ENCODE peak calls at places on chromosomes 7 and 10, in four cellular contexts. O, Z, G and R are unnamed samples.

GRCh38 chr7:139087212-139087611 is 22.3 kb downstream of the ZC3HAV1 start:
- DNase-seq in Z (no peak), G (no peak), O (no peak), R (no peak)

GRCh38 chr10:132001238-132001977 is 19.7 kb upstream of the BNIP3 start:
- DNase-seq in Z (no peak), O (no peak), G (no peak), R (no peak)

GRCh38 chr7:133575726-133576125 is 322.8 kb downstream of the EXOC4 start:
- DNase-seq in Z (no peak), O (no peak), G (no peak), R (no peak)

GRCh38 chr10:59817806-59818205 is 64.6 kb upstream of the MRLN start:
- DNase-seq in G (no peak), Z (no peak), O (peak), R (peak)

GRCh38 chr7:134724606-134725005 is 54.8 kb upstream of the CALD1 start:
- DNase-seq in Z (peak), O (no peak), G (no peak), R (peak)

GRCh38 chr7:132080967-132081668 is 495.2 kb downstream of the PLXNA4 start:
- DNase-seq in O (no peak), Z (no peak), G (no peak), R (no peak)

GRCh38 chr10:1187151-1187854 is 131.1 kb downstream of the WDR37 start:
- DNase-seq in G (no peak), Z (peak), O (peak), R (no peak)

GRCh38 chr7:94391716-94392390 is 2.8 kb upstream of the COL1A2 start:
- DNase-seq in G (peak), O (no peak), Z (no peak), R (peak)

GRCh38 chr7:116753130-116753529 is 81.1 kb downstream of the MET start:
- DNase-seq in G (no peak), O (no peak), Z (no peak), R (no peak)

GRCh38 chr10:78626471-78626870 is 442.3 kb upstream of the ZMIZ1 start:
- DNase-seq in G (no peak), O (no peak), Z (no peak), R (no peak)

GRCh38 chr7:47763063-47763974 is 181.4 kb upstream of the TNS3 start:
- DNase-seq in Z (peak), G (no peak), O (no peak), R (peak)

GRCh38 chr10:60246382-60246781 is 143.3 kb downstream of the ANK3 start:
- DNase-seq in O (no peak), Z (no peak), G (no peak), R (no peak)

GRCh38 chr7:143384148-143384547 is 3.0 kb downstream of the ZYX start:
- DNase-seq in Z (no peak), G (no peak), O (no peak), R (peak)

GRCh38 chr7:54831644-54832095 is 72.7 kb upstream of the SEC61G start:
- DNase-seq in O (no peak), G (no peak), Z (peak), R (no peak)

GRCh38 chr7:134737561-134738353 is 41.7 kb upstream of the CALD1 start:
- DNase-seq in Z (peak), O (no peak), G (no peak), R (peak)

GRCh38 chr10:76150886-76151288 is 719.5 kb downstream of the LRMDA start:
- DNase-seq in O (no peak), G (no peak), Z (no peak), R (no peak)

GRCh38 chr7:155533827-155534690 is 12.3 kb downstream of the CNPY1 start:
- DNase-seq in G (no peak), O (no peak), Z (no peak), R (no peak)

GRCh38 chr10:22560391-22561239 is 153.8 kb downstream of the PIP4K2A start:
- DNase-seq in G (no peak), Z (no peak), O (no peak), R (no peak)

GRCh38 chr10:20492447-20492846 is 404.7 kb downstream of the NEBL start:
- DNase-seq in O (no peak), Z (no peak), G (no peak), R (no peak)

GRCh38 chr10:20271490-20271889 is 455.3 kb downstream of the PLXDC2 start:
- DNase-seq in O (no peak), G (no peak), Z (no peak), R (no peak)

GRCh38 chr7:116258734-116259133 is 48.4 kb downstream of the TES start:
- DNase-seq in Z (peak), G (peak), O (no peak), R (peak)

GRCh38 chr10:44619975-44620374 is 235.1 kb upstream of the CXCL12 start:
- DNase-seq in G (no peak), Z (no peak), O (no peak), R (no peak)

GRCh38 chr7:153190452-153190851 is 430.9 kb downstream of the ACTR3B start:
- DNase-seq in Z (no peak), G (no peak), O (no peak), R (no peak)

GRCh38 chr10:43124094-43124521 is 14.1 kb upstream of the CSGALNACT2 start:
- DNase-seq in O (no peak), Z (no peak), G (no peak), R (no peak)

GRCh38 chr10:124626759-124627380 is 117.3 kb downstream of the FAM53B start:
- DNase-seq in Z (peak), O (no peak), G (no peak), R (no peak)

GRCh38 chr7:43671520-43671919 is 57.8 kb downstream of the COA1 start:
- DNase-seq in G (no peak), Z (no peak), O (no peak), R (no peak)

GRCh38 chr10:125149278-125150047 is 10.9 kb downstream of the CTBP2 start:
- DNase-seq in G (peak), Z (peak), O (peak), R (peak)

DNA sequence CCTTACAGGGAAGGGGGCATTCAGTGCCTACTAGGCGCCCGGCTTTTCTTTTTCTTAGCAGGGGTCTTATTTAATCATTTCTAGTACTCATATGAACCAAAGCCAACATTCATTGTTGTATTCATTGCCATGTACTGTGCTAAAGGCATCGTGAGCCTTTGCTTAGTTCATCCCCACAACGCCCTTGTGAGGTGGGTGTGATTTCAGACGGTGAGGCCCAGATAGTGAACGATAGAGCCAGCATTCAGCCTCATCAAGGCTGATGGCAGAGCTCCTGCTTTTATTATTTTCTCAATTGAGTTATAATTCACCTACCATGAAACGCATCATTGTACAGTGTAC is 50.0 kb downstream of the HK1 start:
- DNase-seq in Z (no peak), O (no peak), G (no peak), R (no peak)
- H3K4me3 ChIP-seq in Z (no peak), O (peak), G (peak), R (no peak)

GRCh38 chr10:97764519-97764931 is 7.3 kb downstream of the SFRP5 start:
- DNase-seq in O (peak), Z (no peak), G (no peak), R (no peak)

GRCh38 chr10:97765201-97765600 is 6.6 kb downstream of the SFRP5 start:
- DNase-seq in G (no peak), Z (no peak), O (no peak), R (no peak)

GRCh38 chr10:97768322-97769315 is 3.2 kb downstream of the SFRP5 start:
- DNase-seq in Z (no peak), O (no peak), G (no peak), R (no peak)

GRCh38 chr10:97766106-97766810 is 5.5 kb downstream of the SFRP5 start:
- DNase-seq in G (no peak), Z (no peak), O (no peak), R (peak)

GRCh38 chr10:97766996-97767924 is 4.5 kb downstream of the SFRP5 start:
- DNase-seq in O (no peak), Z (no peak), G (no peak), R (no peak)
- H3K27ac ChIP-seq in O (no peak), Z (no peak), G (no peak), R (no peak)

GRCh38 chr7:100477871-100478248 is 1.2 kb downstream of the TSC22D4 start:
- DNase-seq in G (no peak), O (peak), Z (no peak), R (no peak)
- H3K4me3 ChIP-seq in G (peak), O (peak), Z (peak), R (peak)

GRCh38 chr7:107995184-107996071 is 7.5 kb downstream of the LAMB1 start:
- DNase-seq in O (no peak), Z (peak), G (peak), R (peak)

GRCh38 chr7:107993879-107994278 is 9.1 kb downstream of the LAMB1 start:
- DNase-seq in G (no peak), O (no peak), Z (no peak), R (no peak)

GRCh38 chr7:107994366-107994765 is 8.6 kb downstream of the LAMB1 start:
- DNase-seq in O (no peak), G (no peak), Z (no peak), R (no peak)

GRCh38 chr7:107989618-107990373 is 13.2 kb downstream of the LAMB1 start:
- DNase-seq in Z (no peak), G (peak), O (peak), R (peak)
- H3K27ac ChIP-seq in Z (no peak), G (peak), O (no peak), R (peak)

DNA sequence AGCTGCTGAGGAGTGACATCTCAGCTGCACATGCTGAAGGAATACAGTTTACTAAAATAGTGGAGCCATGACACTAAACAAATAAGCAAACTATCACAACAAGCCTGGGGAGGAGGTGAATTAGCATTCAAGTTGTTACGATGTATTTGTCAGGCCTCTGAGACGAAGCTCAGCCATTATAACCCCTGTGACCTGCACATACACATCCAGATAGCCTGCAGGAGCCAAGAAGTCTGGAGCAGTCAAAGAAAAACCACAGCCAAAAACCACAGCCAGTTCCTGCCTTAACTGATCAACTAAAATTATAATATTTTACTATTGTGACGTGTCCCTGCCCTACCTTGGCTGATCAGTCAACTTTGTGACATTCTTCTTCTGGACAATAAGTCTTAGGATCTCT is 68.6 kb downstream of the NSUN6 start:
- DNase-seq in G (no peak), O (no peak), Z (no peak), R (peak)
- H3K4me3 ChIP-seq in G (no peak), O (no peak), Z (no peak), R (no peak)

GRCh38 chr7:6403907-6404306 is 43.8 kb downstream of the DAGLB start:
- DNase-seq in G (no peak), Z (peak), O (no peak), R (no peak)
- H3K27ac ChIP-seq in G (no peak), Z (peak), O (no peak), R (no peak)

GRCh38 chr7:66039094-66039493 is 36.5 kb upstream of the ASL start:
- DNase-seq in Z (no peak), O (no peak), G (no peak), R (no peak)

GRCh38 chr7:66047426-66047825 is 28.2 kb upstream of the ASL start:
- DNase-seq in Z (peak), O (no peak), G (no peak), R (peak)

DNA sequence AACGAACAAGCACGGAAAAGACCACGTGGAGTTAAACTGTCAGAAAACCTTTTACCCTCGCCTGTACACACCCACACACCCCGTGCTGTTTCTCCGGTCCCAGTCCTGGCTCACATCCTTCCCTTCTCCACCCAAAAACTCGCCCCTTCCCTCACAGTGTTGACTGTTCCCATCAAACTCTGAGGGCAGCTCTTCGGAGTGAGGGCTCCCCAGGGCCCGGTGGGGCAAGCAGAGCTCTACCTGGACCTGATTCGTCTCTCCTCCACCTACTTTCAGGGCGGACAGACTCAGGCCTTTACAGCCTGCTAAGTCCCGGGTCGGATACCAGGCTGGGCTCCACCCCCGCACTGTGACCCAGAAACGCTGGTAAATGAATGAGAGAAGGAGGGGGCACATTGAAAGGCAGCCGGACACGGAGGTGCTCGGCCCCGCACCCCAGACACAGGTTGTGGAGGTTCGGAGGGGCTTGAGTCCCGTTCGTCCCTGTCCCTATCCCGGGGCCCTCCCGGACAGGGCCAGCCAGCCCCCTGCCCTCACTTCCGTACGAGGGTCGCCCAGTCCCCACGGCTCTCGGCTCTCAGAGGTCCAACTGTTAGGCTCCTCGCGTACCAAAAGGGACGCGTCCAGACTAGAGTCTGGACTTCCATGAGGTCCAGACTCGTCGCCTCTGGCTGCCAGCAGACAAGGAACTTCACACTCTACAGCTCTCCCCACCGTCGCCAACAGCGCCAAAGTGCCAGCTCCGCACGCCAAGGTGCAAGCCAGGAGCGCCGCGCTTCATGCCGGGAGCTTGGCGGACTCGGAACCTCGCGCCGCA is 31.7 kb upstream of the ASL start:
- DNase-seq in Z (no peak), G (peak), O (peak), R (no peak)
- H3K4me3 ChIP-seq in Z (peak), G (peak), O (peak), R (peak)